ENCODE peak calls at places on chromosomes 5 and 9, in ten cellular contexts. C is A549, Y is H54, V is heart left ventricle, Z is IMR-90, N is NB4, U is body of pancreas, H is stomach, E is ovary, G is esophagus squamous epithelium. Q is an unnamed sample.

GRCh38 chr5:37722236-37723146 is 117.3 kb downstream of the GDNF start:
- DNase-seq in C (peak; percentile 5), Y (no peak), V (no peak), Z (peak; percentile 96), N (peak; percentile 90), U (no peak), H (no peak), E (no peak), G (no peak), Q (no peak)

GRCh38 chr5:109567374-109568044 is 122.2 kb upstream of the MAN2A1 start:
- DNase-seq in C (no peak), Y (no peak), V (no peak), Z (peak; percentile 28), N (peak; percentile 92), U (no peak), H (no peak), E (no peak), G (no peak), Q (no peak)

GRCh38 chr5:175478384-175479124 is at the start of gene SFXN1:
- DNase-seq in C (peak; percentile 91), Y (peak; percentile 89), V (peak; percentile 80), Z (peak; percentile 68), N (peak; percentile 59), U (peak; percentile 65), H (peak; percentile 82), E (peak; percentile 77), G (no peak), Q (peak; percentile 59)

GRCh38 chr9:131546336-131547084 is 1.2 kb downstream of the PRRT1B start:
- DNase-seq in C (peak; percentile 92), Y (no peak), V (no peak), Z (peak; percentile 12), N (no peak), U (no peak), H (peak; percentile 63), E (no peak), G (no peak), Q (no peak)

GRCh38 chr9:136004712-136005111 is 43.5 kb upstream of the UBAC1 start:
- DNase-seq in C (no peak), Y (no peak), V (no peak), Z (no peak), N (no peak), U (no peak), H (no peak), E (no peak), G (no peak), Q (no peak)

GRCh38 chr5:165579911-165580310 is 2074.5 kb downstream of the MAT2B start:
- DNase-seq in C (no peak), Y (no peak), V (no peak), Z (peak; percentile 4), N (no peak), U (no peak), H (no peak), E (no peak), G (no peak), Q (no peak)

GRCh38 chr9:114448706-114449105 is 56.6 kb downstream of the WHRN start:
- DNase-seq in C (no peak), Y (peak; percentile 65), V (no peak), Z (peak; percentile 18), N (peak; percentile 84), U (no peak), H (no peak), E (no peak), G (no peak), Q (no peak)

GRCh38 chr9:121107041-121107440 is 32.3 kb downstream of the CNTRL start:
- DNase-seq in C (peak; percentile 27), Y (no peak), V (no peak), Z (no peak), N (peak; percentile 59), U (no peak), H (no peak), E (no peak), G (no peak), Q (no peak)

GRCh38 chr5:58365791-58366190 is 94.1 kb downstream of the PLK2 start:
- DNase-seq in C (no peak), Y (no peak), V (no peak), Z (no peak), N (no peak), U (no peak), H (no peak), E (no peak), G (no peak), Q (no peak)
- TF ChIP-seq POLR2A in C (no peak), Y (no peak), V (no peak), Z (no peak), N (no peak), U (no peak), H (no peak), E (no peak), G (no peak), Q (no peak)

DNA sequence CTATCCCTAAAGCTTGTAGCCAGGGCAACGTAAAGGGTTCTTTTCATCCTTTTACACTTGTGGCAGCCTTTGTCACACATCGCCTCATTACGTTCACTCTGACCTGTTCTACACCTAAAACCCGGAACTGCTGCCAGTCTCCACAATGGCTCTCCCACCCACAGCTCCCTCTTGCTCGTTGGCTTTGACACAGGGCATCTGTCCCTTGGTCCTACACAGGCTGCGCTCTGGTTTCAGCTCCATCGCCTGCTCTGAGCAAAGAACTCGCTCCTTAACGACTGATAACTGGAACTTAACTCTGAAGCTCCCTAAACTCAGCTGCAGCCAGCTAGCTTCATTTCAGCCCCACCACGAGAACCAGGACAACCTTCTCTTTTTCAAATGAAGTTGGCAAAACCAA is 112.8 kb upstream of the CTNND2 start:
- DNase-seq in C (no peak), Y (no peak), V (no peak), Z (no peak), N (no peak), U (no peak), H (no peak), E (no peak), G (no peak), Q (no peak)
- TF ChIP-seq POLR2A in C (no peak), Y (no peak), V (no peak), Z (no peak), N (no peak), U (no peak), H (no peak), E (no peak), G (no peak), Q (no peak)

GRCh38 chr5:134509308-134510040 is 16.0 kb upstream of the JADE2 start:
- DNase-seq in C (no peak), Y (no peak), V (peak; percentile 44), Z (peak; percentile 52), N (peak; percentile 80), U (peak; percentile 68), H (peak; percentile 44), E (no peak), G (no peak), Q (no peak)

GRCh38 chr5:134508521-134509195 is 16.8 kb upstream of the JADE2 start:
- DNase-seq in C (no peak), Y (no peak), V (no peak), Z (no peak), N (no peak), U (no peak), H (no peak), E (no peak), G (no peak), Q (no peak)

GRCh38 chr5:134511796-134512660 is 13.4 kb upstream of the JADE2 start:
- DNase-seq in C (no peak), Y (no peak), V (peak; percentile 90), Z (peak; percentile 63), N (peak; percentile 47), U (peak; percentile 83), H (peak; percentile 67), E (peak; percentile 97), G (peak; percentile 9), Q (peak; percentile 60)

GRCh38 chr5:134512661-134512999 is 12.8 kb upstream of the JADE2 start:
- DNase-seq in C (no peak), Y (no peak), V (no peak), Z (no peak), N (no peak), U (no peak), H (no peak), E (no peak), G (no peak), Q (no peak)

DNA sequence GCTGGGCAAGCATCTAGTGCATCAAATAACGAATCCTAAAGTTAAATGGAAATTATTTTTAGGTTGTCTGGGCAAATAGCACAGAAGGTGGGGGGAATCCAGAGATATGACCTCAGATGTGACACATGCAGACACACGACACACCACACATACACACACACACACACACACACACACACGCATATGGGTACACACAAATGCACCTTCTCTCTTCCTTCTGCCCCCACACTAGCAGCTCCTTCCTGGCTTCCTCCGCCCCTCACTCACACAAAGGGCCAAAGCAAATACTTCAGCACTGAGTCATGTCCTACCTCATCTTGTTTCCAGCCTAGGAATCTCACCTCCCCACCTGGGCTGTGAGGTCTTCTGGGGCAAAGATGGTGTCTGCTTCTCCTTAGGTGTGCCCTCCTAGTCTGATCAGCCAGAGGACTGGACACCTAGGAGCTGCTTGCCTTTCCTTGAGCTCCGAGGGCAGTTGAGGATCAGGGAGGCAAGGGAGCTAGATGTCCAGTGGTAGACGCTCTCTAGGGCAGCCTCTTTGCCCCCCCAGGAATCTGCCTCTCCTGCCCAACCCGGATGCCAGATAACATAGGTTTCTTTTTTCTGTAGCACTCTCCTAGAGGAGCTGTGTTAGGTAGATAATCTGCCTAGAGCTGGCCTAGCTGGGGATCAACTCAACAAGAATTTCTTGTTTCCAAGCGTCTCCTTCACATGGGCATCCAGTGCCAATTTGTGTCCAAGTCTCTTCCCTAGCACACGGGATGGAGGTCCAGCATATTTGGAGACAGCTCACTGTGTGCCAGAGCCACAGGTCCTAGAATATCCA is 14.3 kb upstream of the JADE2 start:
- DNase-seq in C (no peak), Y (peak; percentile 23), V (no peak), Z (peak; percentile 69), N (no peak), U (peak; percentile 43), H (no peak), E (no peak), G (no peak), Q (no peak)
- TF ChIP-seq POLR2A in C (no peak), Y (no peak), V (no peak), Z (no peak), N (no peak), U (no peak), H (no peak), E (no peak), G (no peak), Q (no peak)

GRCh38 chr5:149732500-149733128 is 2.5 kb downstream of the PPARGC1B start:
- DNase-seq in C (no peak), Y (no peak), V (peak; percentile 77), Z (no peak), N (no peak), U (no peak), H (no peak), E (peak; percentile 29), G (no peak), Q (peak; percentile 92)

GRCh38 chr5:149733129-149733900 is 3.2 kb downstream of the PPARGC1B start:
- DNase-seq in C (no peak), Y (no peak), V (no peak), Z (no peak), N (no peak), U (no peak), H (no peak), E (no peak), G (no peak), Q (no peak)

GRCh38 chr5:149730620-149731331 is 666 bp downstream of the PPARGC1B start:
- DNase-seq in C (peak; percentile 41), Y (peak; percentile 71), V (peak; percentile 69), Z (no peak), N (peak; percentile 90), U (peak; percentile 27), H (peak; percentile 55), E (peak; percentile 37), G (no peak), Q (peak; percentile 39)

GRCh38 chr5:149731332-149731616 is 1.2 kb downstream of the PPARGC1B start:
- DNase-seq in C (no peak), Y (no peak), V (no peak), Z (no peak), N (no peak), U (no peak), H (no peak), E (no peak), G (no peak), Q (no peak)

DNA sequence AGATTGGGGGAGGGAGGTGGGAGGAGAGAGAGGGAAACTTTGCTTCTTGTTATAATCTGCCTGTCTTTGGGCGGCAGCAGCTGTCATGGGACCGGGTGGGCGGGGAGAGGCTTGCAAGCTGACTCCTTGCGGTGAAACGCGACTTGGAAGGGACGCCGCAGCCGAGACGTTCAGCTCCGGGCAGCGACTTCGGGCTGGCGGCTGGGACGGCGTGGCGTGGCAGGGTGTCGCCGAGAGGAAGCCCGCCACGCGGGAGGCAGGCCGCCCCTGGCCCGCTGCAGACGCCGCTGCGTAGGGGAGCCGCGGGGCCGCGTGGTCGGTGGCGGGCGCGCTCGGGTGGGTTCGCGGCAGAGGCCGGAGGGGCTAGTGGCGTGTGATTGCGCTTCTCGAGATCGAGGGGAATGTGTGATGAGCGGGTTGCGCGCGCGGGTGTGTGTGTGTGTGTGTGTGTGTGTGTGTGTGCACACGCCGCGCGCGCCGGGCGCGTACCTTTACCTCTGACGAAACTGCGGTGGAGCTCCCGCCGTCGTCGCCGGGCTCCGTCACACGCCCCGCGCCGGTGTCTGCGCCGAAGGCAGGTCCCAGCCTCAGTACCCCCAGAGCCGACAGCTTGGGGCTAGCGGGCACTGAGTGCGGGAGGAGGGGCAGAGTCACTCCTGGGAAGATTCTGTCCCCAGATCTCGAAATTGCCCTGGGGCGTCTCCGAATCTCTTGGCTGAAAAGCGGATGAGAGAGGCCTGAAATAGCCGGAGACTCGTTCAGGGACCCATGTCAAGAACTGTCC is 1.7 kb downstream of the PPARGC1B start:
- DNase-seq in C (peak; percentile 74), Y (peak; percentile 77), V (peak; percentile 91), Z (peak; percentile 58), N (peak; percentile 90), U (peak; percentile 76), H (peak; percentile 85), E (peak; percentile 75), G (peak; percentile 62), Q (peak; percentile 97)
- TF ChIP-seq POLR2A in C (no peak), Y (no peak), V (peak; percentile 23), Z (no peak), N (peak; percentile 13), U (peak; percentile 21), H (no peak), E (no peak), G (no peak), Q (no peak)